ENCODE peak calls at places on chromosomes 4 and X, in eight cellular contexts. One of them, this sample, is unnamed.

GRCh38 chrX:40855411-40855810 is 120.1 kb upstream of the MED14 start:
- DNase-seq in A549: no peak
- DNase-seq in SK-N-SH: no peak
- DNase-seq in K562: no peak
- DNase-seq in HCT116: no peak
- DNase-seq in GM12878: no peak
- DNase-seq in HepG2: no peak
- DNase-seq in HL-60: no peak
- DNase-seq in this sample: no peak

GRCh38 chr4:8323947-8324555 is 54.5 kb downstream of the HTRA3 start:
- DNase-seq in A549: no peak
- DNase-seq in SK-N-SH: no peak
- DNase-seq in K562: no peak
- DNase-seq in HCT116: no peak
- DNase-seq in GM12878: no peak
- DNase-seq in HepG2: no peak
- DNase-seq in HL-60: no peak
- DNase-seq in this sample: no peak

GRCh38 chr4:41814565-41814964 is 66.0 kb upstream of the PHOX2B start:
- DNase-seq in A549: no peak
- DNase-seq in SK-N-SH: no peak
- DNase-seq in K562: no peak
- DNase-seq in HCT116: no peak
- DNase-seq in GM12878: no peak
- DNase-seq in HepG2: no peak
- DNase-seq in HL-60: no peak
- DNase-seq in this sample: peak

GRCh38 chrX:7934026-7934425 is 6.8 kb upstream of the PNPLA4 start:
- DNase-seq in A549: no peak
- DNase-seq in SK-N-SH: no peak
- DNase-seq in K562: no peak
- DNase-seq in HCT116: no peak
- DNase-seq in GM12878: no peak
- DNase-seq in HepG2: no peak
- DNase-seq in HL-60: no peak
- DNase-seq in this sample: no peak

GRCh38 chr4:13544556-13545393 is 467 bp upstream of the NKX3-2 start:
- DNase-seq in A549: peak
- DNase-seq in SK-N-SH: peak
- DNase-seq in K562: peak
- DNase-seq in HCT116: peak
- DNase-seq in GM12878: no peak
- DNase-seq in HepG2: peak
- DNase-seq in HL-60: no peak
- DNase-seq in this sample: peak

GRCh38 chr4:48665555-48666186 is 114.4 kb downstream of the FRYL start:
- DNase-seq in A549: no peak
- DNase-seq in SK-N-SH: no peak
- DNase-seq in K562: no peak
- DNase-seq in HCT116: peak
- DNase-seq in GM12878: no peak
- DNase-seq in HepG2: no peak
- DNase-seq in HL-60: no peak
- DNase-seq in this sample: no peak

GRCh38 chr4:7812191-7812860 is 127.3 kb downstream of the AFAP1 start:
- DNase-seq in A549: no peak
- DNase-seq in SK-N-SH: no peak
- DNase-seq in K562: no peak
- DNase-seq in HCT116: no peak
- DNase-seq in GM12878: no peak
- DNase-seq in HepG2: no peak
- DNase-seq in HL-60: no peak
- DNase-seq in this sample: no peak

GRCh38 chr4:117784266-117784665 is 250.0 kb upstream of the NDST3 start:
- DNase-seq in A549: no peak
- DNase-seq in SK-N-SH: no peak
- DNase-seq in K562: no peak
- DNase-seq in HCT116: no peak
- DNase-seq in GM12878: no peak
- DNase-seq in HepG2: no peak
- DNase-seq in HL-60: no peak
- DNase-seq in this sample: no peak

GRCh38 chr4:156870166-156870565 is 101.4 kb downstream of the PDGFC start:
- DNase-seq in A549: no peak
- DNase-seq in SK-N-SH: no peak
- DNase-seq in K562: no peak
- DNase-seq in HCT116: no peak
- DNase-seq in GM12878: no peak
- DNase-seq in HepG2: no peak
- DNase-seq in HL-60: no peak
- DNase-seq in this sample: no peak

DNA sequence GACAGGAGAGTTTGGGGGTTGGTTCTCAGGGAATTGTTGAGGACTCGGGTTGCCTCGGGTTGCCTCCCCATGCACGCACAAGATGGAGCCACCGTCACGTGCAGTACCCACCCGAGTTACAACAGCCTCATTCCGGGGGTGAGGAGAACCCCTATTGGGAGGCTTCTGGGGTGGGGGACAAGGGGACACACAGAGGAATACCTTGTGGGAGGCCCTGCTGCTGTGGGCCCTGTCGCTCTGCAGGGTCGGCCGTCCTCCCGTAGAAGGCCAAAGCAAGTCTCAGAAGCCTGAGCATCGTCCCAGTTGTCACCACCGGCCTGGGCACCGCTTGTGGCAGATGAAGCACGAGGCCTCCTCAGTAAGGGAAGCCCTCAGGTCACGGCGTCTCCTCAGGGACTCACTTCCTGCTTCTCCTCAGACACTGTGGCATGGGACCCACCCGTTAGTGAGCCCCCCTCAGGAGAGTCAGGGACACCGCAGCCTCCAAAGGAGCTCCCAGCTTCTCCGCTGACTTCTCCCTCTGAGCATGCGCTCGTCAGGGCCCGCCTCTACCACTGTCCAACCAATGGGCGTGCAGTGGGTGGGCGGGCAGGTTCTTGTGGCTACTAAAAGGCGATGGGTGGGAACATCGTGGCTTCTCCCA is at the start of gene CT55:
- DNase-seq in A549: no peak
- DNase-seq in SK-N-SH: peak
- DNase-seq in K562: peak
- DNase-seq in HCT116: no peak
- DNase-seq in GM12878: no peak
- DNase-seq in HepG2: no peak
- DNase-seq in HL-60: no peak
- DNase-seq in this sample: peak
- TF ChIP-seq REST in A549: no peak
- TF ChIP-seq REST in SK-N-SH: no peak
- TF ChIP-seq REST in K562: no peak
- TF ChIP-seq REST in HCT116: no peak
- TF ChIP-seq REST in GM12878: no peak
- TF ChIP-seq REST in HepG2: no peak
- TF ChIP-seq REST in HL-60: no peak
- TF ChIP-seq REST in this sample: no peak

GRCh38 chr4:186272699-186273370 is 6.8 kb downstream of the F11 start:
- DNase-seq in A549: no peak
- DNase-seq in SK-N-SH: no peak
- DNase-seq in K562: no peak
- DNase-seq in HCT116: no peak
- DNase-seq in GM12878: no peak
- DNase-seq in HepG2: no peak
- DNase-seq in HL-60: no peak
- DNase-seq in this sample: no peak
- TF ChIP-seq REST in A549: no peak
- TF ChIP-seq REST in SK-N-SH: no peak
- TF ChIP-seq REST in K562: no peak
- TF ChIP-seq REST in HCT116: no peak
- TF ChIP-seq REST in GM12878: no peak
- TF ChIP-seq REST in HepG2: no peak
- TF ChIP-seq REST in HL-60: no peak
- TF ChIP-seq REST in this sample: no peak

GRCh38 chr4:162347492-162348213 is 183.9 kb upstream of the FSTL5 start:
- DNase-seq in A549: no peak
- DNase-seq in SK-N-SH: peak
- DNase-seq in K562: no peak
- DNase-seq in HCT116: no peak
- DNase-seq in GM12878: no peak
- DNase-seq in HepG2: no peak
- DNase-seq in HL-60: no peak
- DNase-seq in this sample: no peak
- TF ChIP-seq REST in A549: no peak
- TF ChIP-seq REST in SK-N-SH: no peak
- TF ChIP-seq REST in K562: no peak
- TF ChIP-seq REST in HCT116: no peak
- TF ChIP-seq REST in GM12878: no peak
- TF ChIP-seq REST in HepG2: no peak
- TF ChIP-seq REST in HL-60: no peak
- TF ChIP-seq REST in this sample: no peak

GRCh38 chrX:125757794-125758564 is 408.1 kb downstream of the DCAF12L2 start:
- DNase-seq in A549: no peak
- DNase-seq in SK-N-SH: no peak
- DNase-seq in K562: peak
- DNase-seq in HCT116: no peak
- DNase-seq in GM12878: no peak
- DNase-seq in HepG2: no peak
- DNase-seq in HL-60: no peak
- DNase-seq in this sample: no peak
- TF ChIP-seq REST in A549: no peak
- TF ChIP-seq REST in SK-N-SH: no peak
- TF ChIP-seq REST in K562: no peak
- TF ChIP-seq REST in HCT116: no peak
- TF ChIP-seq REST in GM12878: no peak
- TF ChIP-seq REST in HepG2: no peak
- TF ChIP-seq REST in HL-60: no peak
- TF ChIP-seq REST in this sample: no peak

This sample was measured in GM23338.